ENCODE peak calls at places on chromosomes 6 and 20, in seven cellular contexts. I is CD8-positive, alpha-beta T cell; S is uterus; P is body of pancreas; L is fibroblast of lung; V is left lung; Q is HCT116. R is an unnamed sample.

GRCh38 chr6:109239918-109240321 is 142.3 kb downstream of the CD164 start:
- DNase-seq in I (no peak), S (no peak), P (no peak), L (no peak), V (no peak), Q (no peak), R (no peak)

GRCh38 chr20:15913661-15914060 is 659.6 kb downstream of the KIF16B start:
- DNase-seq in I (no peak), S (no peak), P (no peak), L (no peak), V (no peak), Q (no peak), R (no peak)

GRCh38 chr20:4645621-4646020 is 76.1 kb upstream of the PRND start:
- DNase-seq in I (no peak), S (no peak), P (no peak), L (no peak), V (no peak), Q (no peak), R (no peak)

GRCh38 chr6:2221724-2222274 is 23.6 kb downstream of the GMDS start:
- DNase-seq in I (no peak), S (no peak), P (no peak), L (no peak), V (no peak), Q (no peak), R (no peak)

GRCh38 chr20:29408034-29408695 is 1849.3 kb upstream of the DEFB115 start:
- DNase-seq in I (no peak), S (no peak), P (no peak), L (no peak), V (peak; percentile 83), Q (no peak), R (no peak)

GRCh38 chr20:42027746-42028268 is 409.6 kb upstream of the CHD6 start:
- DNase-seq in I (no peak), S (no peak), P (no peak), L (no peak), V (no peak), Q (no peak), R (no peak)

GRCh38 chr6:154161689-154162088 is 122.6 kb downstream of the OPRM1 start:
- DNase-seq in I (no peak), S (no peak), P (no peak), L (no peak), V (no peak), Q (no peak), R (no peak)

GRCh38 chr6:92690997-92691599 is 728.3 kb downstream of the EPHA7 start:
- DNase-seq in I (no peak), S (no peak), P (no peak), L (peak; percentile 56), V (no peak), Q (no peak), R (no peak)

GRCh38 chr20:61260905-61261304 is 8.8 kb downstream of the CDH4 start:
- DNase-seq in I (no peak), S (no peak), P (no peak), L (no peak), V (no peak), Q (no peak), R (no peak)

GRCh38 chr6:47335456-47335855 is 25.8 kb upstream of the TNFRSF21 start:
- DNase-seq in I (no peak), S (no peak), P (no peak), L (no peak), V (no peak), Q (no peak), R (no peak)

GRCh38 chr6:82410151-82410621 is 46.6 kb downstream of the TPBG start:
- DNase-seq in I (no peak), S (no peak), P (no peak), L (peak; percentile 11), V (no peak), Q (no peak), R (no peak)

GRCh38 chr6:19664050-19664449 is 173.1 kb upstream of the ID4 start:
- DNase-seq in I (no peak), S (no peak), P (no peak), L (no peak), V (no peak), Q (no peak), R (no peak)

GRCh38 chr20:55205684-55206083 is 730.3 kb downstream of the DOK5 start:
- DNase-seq in I (no peak), S (no peak), P (no peak), L (peak; percentile 44), V (no peak), Q (no peak), R (no peak)

GRCh38 chr20:54234991-54235390 is 27.1 kb downstream of the PFDN4 start:
- DNase-seq in I (no peak), S (no peak), P (no peak), L (no peak), V (no peak), Q (no peak), R (no peak)

GRCh38 chr6:37868447-37868825 is 48.9 kb downstream of the ZFAND3 start:
- DNase-seq in I (no peak), S (no peak), P (no peak), L (peak; percentile 92), V (no peak), Q (no peak), R (no peak)

GRCh38 chr6:168208436-168208835 is 111.1 kb downstream of the DACT2 start:
- DNase-seq in I (no peak), S (no peak), P (no peak), L (no peak), V (no peak), Q (no peak), R (no peak)

GRCh38 chr6:168208854-168209253 is 110.7 kb downstream of the DACT2 start:
- DNase-seq in I (no peak), S (no peak), P (no peak), L (no peak), V (no peak), Q (no peak), R (peak; percentile 38)

GRCh38 chr6:168207421-168208175 is 112.0 kb downstream of the DACT2 start:
- DNase-seq in I (no peak), S (no peak), P (no peak), L (no peak), V (peak; percentile 69), Q (no peak), R (no peak)

GRCh38 chr6:168206681-168207274 is 112.8 kb downstream of the DACT2 start:
- DNase-seq in I (no peak), S (no peak), P (peak; percentile 34), L (no peak), V (no peak), Q (no peak), R (no peak)

GRCh38 chr6:168206186-168206585 is 113.4 kb downstream of the DACT2 start:
- DNase-seq in I (no peak), S (no peak), P (no peak), L (no peak), V (peak; percentile 45), Q (no peak), R (no peak)
- H3K9me3 ChIP-seq in I (no peaks in the 10 kb centered on the region), S (no peaks in the 10 kb centered on the region), P (no peaks in the 10 kb centered on the region), L (no peaks in the 10 kb centered on the region), V (no peaks in the 10 kb centered on the region), Q (no peaks in the 10 kb centered on the region), R (no peaks in the 10 kb centered on the region)

GRCh38 chr20:47490795-47491194 is 10.9 kb upstream of the NCOA3 start:
- DNase-seq in I (no peak), S (no peak), P (no peak), L (no peak), V (no peak), Q (no peak), R (no peak)

GRCh38 chr20:47493175-47493953 is 8.3 kb upstream of the NCOA3 start:
- DNase-seq in I (peak; percentile 62), S (peak; percentile 90), P (peak; percentile 92), L (peak; percentile 70), V (no peak), Q (peak; percentile 36), R (peak; percentile 90)

GRCh38 chr20:47489448-47489872 is 12.2 kb upstream of the NCOA3 start:
- DNase-seq in I (peak; percentile 49), S (no peak), P (no peak), L (no peak), V (no peak), Q (no peak), R (no peak)

GRCh38 chr20:47493954-47494293 is 7.8 kb upstream of the NCOA3 start:
- DNase-seq in I (no peak), S (no peak), P (peak; percentile 40), L (no peak), V (no peak), Q (no peak), R (no peak)

GRCh38 chr20:47492284-47492683 is 9.4 kb upstream of the NCOA3 start:
- DNase-seq in I (no peak), S (no peak), P (no peak), L (no peak), V (no peak), Q (no peak), R (no peak)
- H3K4me1 ChIP-seq in I (peaks cover 30% of the 10 kb centered on the region), S (no peaks in the 10 kb centered on the region), P (peaks cover 26% of the 10 kb centered on the region), L (peaks cover 7% of the 10 kb centered on the region), V (peaks cover 45% of the 10 kb centered on the region), Q (peaks cover 25% of the 10 kb centered on the region), R (peaks cover 32% of the 10 kb centered on the region)

DNA sequence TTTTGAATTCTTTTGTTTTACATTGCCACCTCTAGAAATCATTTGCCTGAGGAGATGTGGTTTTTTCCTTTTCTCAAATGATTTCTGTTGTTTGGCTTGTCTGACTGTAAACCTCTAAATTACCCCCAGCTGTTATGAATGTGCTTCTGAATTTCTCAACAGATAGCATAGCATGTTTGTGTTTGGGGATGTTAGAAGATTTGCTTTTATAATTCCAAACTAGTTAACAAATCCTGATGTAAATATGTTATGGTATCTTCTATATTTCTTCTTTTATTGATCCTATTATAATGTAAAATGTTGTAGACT is 31.6 kb upstream of the EZR start:
- DNase-seq in I (no peak), S (no peak), P (no peak), L (peak; percentile 24), V (no peak), Q (no peak), R (no peak)
- H3K9me3 ChIP-seq in I (no peaks in the 10 kb centered on the region), S (no peaks in the 10 kb centered on the region), P (no peaks in the 10 kb centered on the region), L (no peaks in the 10 kb centered on the region), V (no peaks in the 10 kb centered on the region), Q (no peaks in the 10 kb centered on the region), R (no peaks in the 10 kb centered on the region)

GRCh38 chr6:87887266-87887665 is 160.4 kb upstream of the SPACA1 start:
- DNase-seq in I (no peak), S (no peak), P (no peak), L (no peak), V (no peak), Q (no peak), R (no peak)
- H3K4me1 ChIP-seq in I (no peaks in the 10 kb centered on the region), S (no peaks in the 10 kb centered on the region), P (no peaks in the 10 kb centered on the region), L (no peaks in the 10 kb centered on the region), V (no peaks in the 10 kb centered on the region), Q (no peaks in the 10 kb centered on the region), R (no peaks in the 10 kb centered on the region)

GRCh38 chr6:90720404-90720803 is 133.5 kb upstream of the MAP3K7 start:
- DNase-seq in I (no peak), S (no peak), P (no peak), L (no peak), V (no peak), Q (no peak), R (no peak)
- H3K9me3 ChIP-seq in I (no peaks in the 10 kb centered on the region), S (no peaks in the 10 kb centered on the region), P (no peaks in the 10 kb centered on the region), L (no peaks in the 10 kb centered on the region), V (no peaks in the 10 kb centered on the region), Q (no peaks in the 10 kb centered on the region), R (no peaks in the 10 kb centered on the region)